ENCODE peak calls at places on chromosomes 3 and 15, in nine cellular contexts. Z is esophagus squamous epithelium, N is fibroblast of pulmonary artery, W is H9, R is epithelial cell of esophagus, T is WTC11, E is psoas muscle, Q is fibroblast of lung, M is LNCaP clone FGC. J is an unnamed sample.
A peak's percentile ranks its signal among the peaks of the same experiment; 100 is the strongest.

GRCh38 chr15:91950631-91951384 is 97.3 kb downstream of the SLCO3A1 start:
- DNase-seq in Z (no peak), N (peak; percentile 72), W (no peak), R (peak; percentile 92), T (no peak), E (no peak), Q (peak; percentile 84), M (no peak), J (no peak)

GRCh38 chr3:49237344-49237743 is 39.7 kb downstream of the C3orf62 start:
- DNase-seq in Z (no peak), N (no peak), W (no peak), R (no peak), T (no peak), E (no peak), Q (no peak), M (no peak), J (no peak)

GRCh38 chr3:46463120-46463867 is 1.4 kb downstream of the LTF start:
- DNase-seq in Z (no peak), N (no peak), W (peak; percentile 15), R (no peak), T (no peak), E (peak; percentile 30), Q (no peak), M (no peak), J (no peak)

GRCh38 chr3:70120360-70120966 is 120.9 kb downstream of the SAMMSON start:
- DNase-seq in Z (no peak), N (peak; percentile 74), W (peak; percentile 79), R (peak; percentile 85), T (peak; percentile 88), E (peak; percentile 25), Q (peak; percentile 42), M (peak; percentile 72), J (peak; percentile 76)

GRCh38 chr3:193768069-193768391 is 175.0 kb downstream of the OPA1 start:
- DNase-seq in Z (no peak), N (peak; percentile 38), W (no peak), R (peak; percentile 47), T (no peak), E (no peak), Q (peak; percentile 83), M (no peak), J (no peak)

GRCh38 chr3:183895296-183895695 is 10.6 kb upstream of the PARL start:
- DNase-seq in Z (no peak), N (peak; percentile 71), W (no peak), R (peak; percentile 57), T (no peak), E (no peak), Q (peak; percentile 68), M (no peak), J (peak; percentile 23)

GRCh38 chr15:45847645-45848044 is 212.8 kb downstream of the SQOR start:
- DNase-seq in Z (no peak), N (no peak), W (no peak), R (no peak), T (no peak), E (no peak), Q (no peak), M (no peak), J (no peak)

GRCh38 chr3:132014105-132014504 is 20.7 kb downstream of the CPNE4 start:
- DNase-seq in Z (no peak), N (no peak), W (no peak), R (no peak), T (no peak), E (no peak), Q (no peak), M (no peak), J (no peak)

GRCh38 chr3:32138545-32139104 is 32.2 kb downstream of the GPD1L start:
- DNase-seq in Z (no peak), N (no peak), W (no peak), R (peak; percentile 27), T (no peak), E (no peak), Q (peak; percentile 20), M (no peak), J (no peak)

GRCh38 chr15:64134322-64134829 is 17.2 kb upstream of the SNX22 start:
- DNase-seq in Z (no peak), N (peak; percentile 60), W (no peak), R (peak; percentile 8), T (no peak), E (no peak), Q (peak; percentile 61), M (no peak), J (no peak)

GRCh38 chr15:58078591-58078990 is 13.1 kb upstream of the ALDH1A2 start:
- DNase-seq in Z (no peak), N (no peak), W (no peak), R (no peak), T (no peak), E (no peak), Q (no peak), M (no peak), J (no peak)

GRCh38 chr15:94205366-94205765 is 26.0 kb upstream of the MCTP2 start:
- DNase-seq in Z (no peak), N (no peak), W (no peak), R (no peak), T (no peak), E (no peak), Q (no peak), M (no peak), J (no peak)

GRCh38 chr3:66483006-66483928 is 17.6 kb downstream of the LRIG1 start:
- DNase-seq in Z (no peak), N (peak; percentile 44), W (no peak), R (no peak), T (peak; percentile 26), E (peak; percentile 73), Q (peak; percentile 86), M (peak; percentile 73), J (no peak)

GRCh38 chr15:49984436-49984835 is 134.6 kb downstream of the ATP8B4 start:
- DNase-seq in Z (no peak), N (no peak), W (no peak), R (no peak), T (no peak), E (no peak), Q (no peak), M (no peak), J (no peak)

GRCh38 chr15:98581715-98582114 is 66.6 kb upstream of the IGF1R start:
- DNase-seq in Z (no peak), N (no peak), W (no peak), R (peak; percentile 30), T (no peak), E (no peak), Q (no peak), M (no peak), J (no peak)
- TF ChIP-seq CTCF in Z (no peak), N (peak; percentile 18), W (peak; percentile 67), R (peak; percentile 32), T (no peak), E (no peak), Q (no peak), M (peak; percentile 23), J (no peak)

GRCh38 chr15:88484781-88485246 is 17.3 kb downstream of the MRPS11 start:
- DNase-seq in Z (no peak), N (peak; percentile 17), W (no peak), R (peak; percentile 56), T (no peak), E (no peak), Q (peak; percentile 15), M (no peak), J (no peak)

GRCh38 chr15:88490036-88490435 is 22.5 kb downstream of the MRPS11 start:
- DNase-seq in Z (no peak), N (no peak), W (no peak), R (no peak), T (no peak), E (no peak), Q (no peak), M (no peak), J (no peak)

GRCh38 chr15:88489321-88489720 is 21.8 kb downstream of the MRPS11 start:
- DNase-seq in Z (no peak), N (no peak), W (peak; percentile 60), R (no peak), T (no peak), E (no peak), Q (no peak), M (no peak), J (no peak)

GRCh38 chr15:88487796-88488523 is 20.5 kb downstream of the MRPS11 start:
- DNase-seq in Z (no peak), N (no peak), W (no peak), R (no peak), T (no peak), E (no peak), Q (no peak), M (no peak), J (no peak)

GRCh38 chr15:88487176-88487795 is 19.8 kb downstream of the MRPS11 start:
- DNase-seq in Z (no peak), N (no peak), W (no peak), R (no peak), T (no peak), E (no peak), Q (no peak), M (no peak), J (no peak)
- TF ChIP-seq CTCF in Z (no peak), N (no peak), W (peak; percentile 49), R (no peak), T (no peak), E (no peak), Q (no peak), M (no peak), J (no peak)

DNA sequence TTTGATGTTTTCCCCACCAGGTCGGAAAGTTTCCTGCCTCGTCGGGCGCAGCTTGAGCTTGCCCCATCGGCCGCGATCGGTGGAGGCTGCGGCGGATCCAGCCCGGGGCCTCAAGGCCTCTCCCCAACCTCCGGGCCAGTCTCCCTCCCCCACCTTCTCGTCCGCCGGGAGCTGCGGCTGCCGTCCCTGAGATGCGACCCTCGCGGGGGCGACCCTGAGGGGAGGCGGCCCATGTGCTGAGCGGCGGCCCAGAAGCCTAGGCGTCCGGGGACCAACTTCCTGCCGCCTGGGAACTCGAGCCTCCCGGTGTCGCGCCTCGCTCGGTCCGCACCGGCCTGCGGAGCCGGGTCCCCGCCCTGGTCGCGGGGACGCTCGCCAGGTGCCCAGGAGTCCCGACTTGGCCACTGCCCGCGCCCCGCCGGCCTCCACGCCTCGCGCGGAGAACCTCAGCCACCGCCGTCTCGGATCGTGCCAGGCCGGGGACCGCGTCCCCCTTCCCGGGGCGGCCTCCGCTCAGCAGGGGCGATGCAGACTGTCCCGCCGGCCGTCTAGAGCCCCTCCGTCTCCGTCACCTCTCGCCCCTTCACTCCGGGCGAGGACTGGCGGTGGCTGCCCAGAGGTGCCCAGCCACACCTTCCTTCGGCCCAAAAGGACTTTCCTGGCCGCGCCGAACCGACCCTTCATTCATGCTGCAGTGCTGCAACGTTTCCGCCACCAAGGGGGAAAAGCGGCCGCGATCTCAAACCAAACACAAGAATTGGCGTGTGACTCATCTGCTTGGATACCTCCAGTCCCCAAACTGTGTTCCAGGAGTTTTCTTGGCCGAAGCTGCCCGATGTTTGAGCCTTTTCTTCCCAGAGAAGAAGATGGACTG is 656 bp downstream of the SLMAP start:
- DNase-seq in Z (no peak), N (peak; percentile 62), W (peak; percentile 33), R (peak; percentile 68), T (peak; percentile 33), E (peak; percentile 63), Q (peak; percentile 62), M (no peak), J (peak; percentile 51)
- TF ChIP-seq CTCF in Z (no peak), N (no peak), W (no peak), R (no peak), T (no peak), E (no peak), Q (no peak), M (no peak), J (no peak)

DNA sequence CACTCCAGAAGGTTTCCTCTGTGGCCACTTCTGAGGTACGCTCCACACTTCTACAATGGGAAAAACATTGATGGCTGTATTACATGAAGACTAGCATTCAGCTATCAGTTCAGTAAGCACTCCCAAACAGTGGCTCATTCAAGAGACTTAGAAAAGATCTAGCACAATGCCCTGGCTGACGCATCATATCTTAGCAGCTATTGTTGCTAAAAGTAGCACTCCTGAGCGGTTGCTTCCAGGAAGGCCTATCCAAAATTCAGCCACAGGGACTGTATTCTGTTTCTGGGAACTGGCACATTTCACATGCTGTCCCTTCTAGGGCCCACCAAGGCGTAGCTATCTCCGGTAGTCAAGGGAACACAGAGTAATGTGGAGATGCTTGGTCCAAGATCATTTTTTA is 21.2 kb upstream of the SPRED1 start:
- DNase-seq in Z (no peak), N (no peak), W (no peak), R (no peak), T (no peak), E (no peak), Q (no peak), M (no peak), J (no peak)
- TF ChIP-seq CTCF in Z (no peak), N (no peak), W (no peak), R (no peak), T (no peak), E (no peak), Q (no peak), M (no peak), J (no peak)